ENCODE peak calls at places on chromosomes 1 and 21, in seven cellular contexts. S is activated naive CD4-positive, alpha-beta T cell; O is GM23338; D is T-helper 2 cell; V is AG09319; R is EL; X is ELR. B is an unnamed sample.

GRCh38 chr1:84847253-84848247 is 45.5 kb downstream of the LPAR3 start:
- DNase-seq in R (peak; percentile 96), O (no peak), V (peak; percentile 95), S (no peak), D (peak; percentile 8), X (peak; percentile 96), B (no peak)

GRCh38 chr1:93552751-93553455 is 105.0 kb downstream of the FNBP1L start:
- DNase-seq in O (peak; percentile 68), D (no peak), V (no peak), X (no peak), R (peak; percentile 48), S (no peak), B (no peak)

GRCh38 chr1:59481915-59482505 is 185.1 kb downstream of the FGGY start:
- DNase-seq in O (no peak), D (no peak), X (peak; percentile 21), S (no peak), V (peak; percentile 29), R (peak; percentile 23), B (no peak)

GRCh38 chr1:58885998-58886397 is 102.2 kb upstream of the JUN start:
- DNase-seq in X (no peak), D (peak; percentile 9), O (no peak), S (no peak), R (no peak), V (no peak), B (no peak)

GRCh38 chr21:22791986-22792560 is 1793.9 kb downstream of the NCAM2 start:
- DNase-seq in R (peak; percentile 21), S (no peak), V (peak; percentile 2), D (peak; percentile 24), O (peak; percentile 76), X (peak; percentile 77), B (peak; percentile 4)

GRCh38 chr1:17369466-17369865 is 2.5 kb upstream of the PADI6 start:
- DNase-seq in O (no peak), S (no peak), X (peak; percentile 85), V (no peak), R (peak; percentile 78), D (no peak), B (no peak)

GRCh38 chr1:237043846-237044636 is 2.1 kb downstream of the RYR2 start:
- DNase-seq in S (no peak), X (no peak), V (no peak), D (peak; percentile 21), R (no peak), O (peak; percentile 51), B (no peak)

GRCh38 chr1:246274191-246274590 is 232.9 kb downstream of the SMYD3 start:
- DNase-seq in R (no peak), X (no peak), D (no peak), V (no peak), O (no peak), S (no peak), B (no peak)

GRCh38 chr1:47624531-47624930 is 186.7 kb downstream of the FOXD2 start:
- DNase-seq in O (peak; percentile 74), D (no peak), R (no peak), V (no peak), X (peak; percentile 28), S (no peak), B (no peak)

GRCh38 chr1:15417365-15417934 is 7.8 kb downstream of the EFHD2 start:
- DNase-seq in R (peak; percentile 82), V (no peak), D (peak; percentile 90), O (no peak), S (no peak), X (peak; percentile 90), B (no peak)

GRCh38 chr1:112698366-112699310 is 8.3 kb downstream of the RHOC start:
- DNase-seq in V (no peak), X (no peak), R (no peak), S (no peak), O (no peak), D (no peak), B (no peak)

GRCh38 chr1:170218261-170218660 is 72.5 kb downstream of the NTMT2 start:
- DNase-seq in D (no peak), R (peak; percentile 12), S (no peak), X (no peak), V (no peak), O (no peak), B (no peak)

GRCh38 chr1:240337795-240338194 is 246.1 kb downstream of the FMN2 start:
- DNase-seq in O (no peak), X (peak; percentile 84), S (no peak), R (peak; percentile 85), D (no peak), V (peak; percentile 97), B (no peak)

GRCh38 chr1:20472860-20473711 is 12.9 kb downstream of the CAMK2N1 start:
- DNase-seq in D (no peak), X (peak; percentile 62), V (no peak), O (peak; percentile 95), S (no peak), R (peak; percentile 50), B (peak; percentile 44)

GRCh38 chr1:90579212-90579802 is 137.8 kb downstream of the BARHL2 start:
- DNase-seq in S (no peak), X (peak; percentile 62), V (peak; percentile 1), O (peak; percentile 74), D (peak; percentile 31), R (peak; percentile 32), B (peak; percentile 44)

GRCh38 chr1:58922302-58923089 is 138.6 kb upstream of the JUN start:
- DNase-seq in O (no peak), V (no peak), R (peak; percentile 21), D (peak; percentile 84), X (no peak), S (no peak), B (peak; percentile 32)

B was measured in GM19239.